ENCODE peak calls at places on chromosomes 16 and 17, in six cellular contexts. T, Q, V, B, J and M are unnamed samples.

GRCh38 chr17:65550758-65551157 is 10.7 kb downstream of the AXIN2 start:
- DNase-seq in T (no peak), Q (no peak), V (no peak), B (no peak), J (no peak), M (no peak)

GRCh38 chr16:19419691-19420060 is 2.0 kb downstream of the TMC5 start:
- DNase-seq in T (no peak), Q (peak), V (no peak), B (no peak), J (no peak), M (no peak)

GRCh38 chr17:17783825-17784598 is 52.8 kb downstream of the SREBF1 start:
- DNase-seq in T (no peak), Q (peak), V (peak), B (no peak), J (peak), M (peak)

GRCh38 chr16:1564325-1564724 is 30.9 kb downstream of the TMEM204 start:
- DNase-seq in T (no peak), Q (no peak), V (no peak), B (no peak), J (no peak), M (no peak)

GRCh38 chr16:3861808-3862451 is 18.6 kb downstream of the CREBBP start:
- DNase-seq in T (no peak), Q (peak), V (peak), B (no peak), J (no peak), M (no peak)

GRCh38 chr17:60671482-60671881 is 6.2 kb upstream of the BCAS3 start:
- DNase-seq in T (no peak), Q (no peak), V (no peak), B (no peak), J (no peak), M (no peak)

GRCh38 chr16:72013389-72013788 is 4.8 kb downstream of the DHODH start:
- DNase-seq in T (no peak), Q (peak), V (no peak), B (no peak), J (no peak), M (no peak)

GRCh38 chr16:64167851-64168770 is 953.8 kb downstream of the CDH11 start:
- DNase-seq in T (no peak), Q (no peak), V (no peak), B (no peak), J (no peak), M (peak)

GRCh38 chr17:45310380-45311324 is 6.2 kb downstream of the MAP3K14 start:
- DNase-seq in T (peak), Q (peak), V (no peak), B (no peak), J (peak), M (no peak)

GRCh38 chr17:52986056-52986662 is 827.6 kb upstream of the CA10 start:
- DNase-seq in T (no peak), Q (no peak), V (no peak), B (no peak), J (no peak), M (no peak)

GRCh38 chr16:21597571-21598030 is 1.8 kb upstream of the METTL9 start:
- DNase-seq in T (no peak), Q (no peak), V (no peak), B (no peak), J (no peak), M (no peak)

GRCh38 chr17:40464392-40464855 is 21.2 kb downstream of the IGFBP4 start:
- DNase-seq in T (no peak), Q (no peak), V (no peak), B (no peak), J (no peak), M (no peak)

GRCh38 chr16:68113059-68113757 is 28.0 kb downstream of the NFATC3 start:
- DNase-seq in T (no peak), Q (no peak), V (no peak), B (no peak), J (no peak), M (no peak)

GRCh38 chr16:54506691-54507090 is 220.1 kb upstream of the IRX3 start:
- DNase-seq in T (no peak), Q (no peak), V (no peak), B (no peak), J (no peak), M (no peak)

GRCh38 chr17:56834380-56835258 is 668 bp downstream of the DGKE start:
- DNase-seq in T (peak), Q (peak), V (peak), B (peak), J (peak), M (peak)

GRCh38 chr17:5297245-5297644 is 15.2 kb downstream of the RABEP1 start:
- DNase-seq in T (no peak), Q (no peak), V (no peak), B (no peak), J (no peak), M (no peak)

GRCh38 chr16:14511798-14512131 is 118.3 kb downstream of the PARN start:
- DNase-seq in T (no peak), Q (peak), V (no peak), B (no peak), J (no peak), M (no peak)

GRCh38 chr16:9429946-9430345 is 338.5 kb downstream of the HAPSTR1 start:
- DNase-seq in T (no peak), Q (no peak), V (no peak), B (no peak), J (no peak), M (no peak)

GRCh38 chr17:30961213-30962188 is 9.3 kb upstream of the RNF135 start:
- DNase-seq in T (no peak), Q (peak), V (no peak), B (no peak), J (no peak), M (no peak)

GRCh38 chr16:78002915-78003538 is 19.3 kb upstream of the CLEC3A start:
- DNase-seq in T (peak), Q (peak), V (peak), B (peak), J (peak), M (peak)

GRCh38 chr16:81077077-81077940 is at the start of gene C16orf46:
- DNase-seq in T (peak), Q (peak), V (peak), B (peak), J (peak), M (peak)

GRCh38 chr16:62940573-62940972 is 904.3 kb upstream of the CDH8 start:
- DNase-seq in T (no peak), Q (no peak), V (no peak), B (no peak), J (no peak), M (no peak)

GRCh38 chr16:2835638-2836493 is 5.8 kb downstream of the ZG16B start:
- DNase-seq in T (no peak), Q (peak), V (peak), B (no peak), J (no peak), M (no peak)

GRCh38 chr17:47220531-47220999 is 11.4 kb downstream of the MYL4 start:
- DNase-seq in T (no peak), Q (peak), V (no peak), B (peak), J (no peak), M (no peak)

GRCh38 chr17:66495035-66495434 is 192.6 kb downstream of the PRKCA start:
- DNase-seq in T (no peak), Q (no peak), V (no peak), B (no peak), J (no peak), M (no peak)

GRCh38 chr17:8391711-8392110 is 5.9 kb downstream of the RNF222 start:
- DNase-seq in T (no peak), Q (no peak), V (no peak), B (no peak), J (no peak), M (no peak)

GRCh38 chr17:64069143-64069542 is 48.7 kb upstream of the ICAM2 start:
- DNase-seq in T (no peak), Q (no peak), V (no peak), B (no peak), J (no peak), M (no peak)

GRCh38 chr17:50190278-50191069 is 11.0 kb downstream of the COL1A1 start:
- DNase-seq in T (no peak), Q (peak), V (no peak), B (no peak), J (no peak), M (no peak)

GRCh38 chr16:27671410-27671809 is 121.5 kb downstream of the KATNIP start:
- DNase-seq in T (no peak), Q (no peak), V (no peak), B (no peak), J (no peak), M (no peak)

GRCh38 chr16:24645739-24646645 is 83.5 kb upstream of the TNRC6A start:
- DNase-seq in T (no peak), Q (peak), V (no peak), B (no peak), J (no peak), M (no peak)

GRCh38 chr17:40099627-40100418 is 566 bp downstream of the NR1D1 start:
- DNase-seq in T (no peak), Q (no peak), V (peak), B (no peak), J (no peak), M (no peak)

GRCh38 chr17:62704381-62704971 is 77.0 kb downstream of the MRC2 start:
- DNase-seq in T (no peak), Q (peak), V (peak), B (no peak), J (no peak), M (no peak)

GRCh38 chr17:65553009-65553645 is 8.3 kb downstream of the AXIN2 start:
- DNase-seq in T (no peak), Q (peak), V (peak), B (no peak), J (no peak), M (no peak)

GRCh38 chr16:50213939-50214519 is 52.3 kb upstream of the ADCY7 start:
- DNase-seq in T (no peak), Q (no peak), V (no peak), B (no peak), J (no peak), M (no peak)

GRCh38 chr17:40582328-40582901 is 17.1 kb upstream of the CCR7 start:
- DNase-seq in T (no peak), Q (no peak), V (peak), B (no peak), J (peak), M (no peak)

GRCh38 chr17:74686761-74687160 is 26.0 kb downstream of the CD300LF start:
- DNase-seq in T (no peak), Q (no peak), V (peak), B (no peak), J (no peak), M (no peak)

GRCh38 chr17:74678541-74678940 is 34.2 kb downstream of the CD300LF start:
- DNase-seq in T (no peak), Q (no peak), V (peak), B (no peak), J (no peak), M (no peak)

GRCh38 chr17:74682028-74682427 is 30.7 kb downstream of the CD300LF start:
- DNase-seq in T (no peak), Q (no peak), V (peak), B (no peak), J (no peak), M (no peak)

GRCh38 chr17:74680941-74681340 is 31.8 kb downstream of the CD300LF start:
- DNase-seq in T (no peak), Q (no peak), V (peak), B (no peak), J (no peak), M (no peak)

GRCh38 chr17:74682442-74683190 is 30.1 kb downstream of the CD300LF start:
- DNase-seq in T (no peak), Q (no peak), V (peak), B (no peak), J (no peak), M (no peak)
- H3K27ac ChIP-seq in T (no peak), Q (no peak), V (no peak), B (no peak), J (no peak), M (no peak)

GRCh38 chr16:89453662-89454321 is 36.6 kb downstream of the ANKRD11 start:
- DNase-seq in T (no peak), Q (peak), V (no peak), B (no peak), J (peak), M (no peak)
- H3K27ac ChIP-seq in T (no peak), Q (no peak), V (peak), B (no peak), J (no peak), M (no peak)

GRCh38 chr16:11725457-11725856 is 17.2 kb downstream of the TXNDC11 start:
- DNase-seq in T (no peak), Q (peak), V (no peak), B (no peak), J (no peak), M (no peak)
- H3K27ac ChIP-seq in T (peak), Q (no peak), V (no peak), B (no peak), J (no peak), M (no peak)

DNA sequence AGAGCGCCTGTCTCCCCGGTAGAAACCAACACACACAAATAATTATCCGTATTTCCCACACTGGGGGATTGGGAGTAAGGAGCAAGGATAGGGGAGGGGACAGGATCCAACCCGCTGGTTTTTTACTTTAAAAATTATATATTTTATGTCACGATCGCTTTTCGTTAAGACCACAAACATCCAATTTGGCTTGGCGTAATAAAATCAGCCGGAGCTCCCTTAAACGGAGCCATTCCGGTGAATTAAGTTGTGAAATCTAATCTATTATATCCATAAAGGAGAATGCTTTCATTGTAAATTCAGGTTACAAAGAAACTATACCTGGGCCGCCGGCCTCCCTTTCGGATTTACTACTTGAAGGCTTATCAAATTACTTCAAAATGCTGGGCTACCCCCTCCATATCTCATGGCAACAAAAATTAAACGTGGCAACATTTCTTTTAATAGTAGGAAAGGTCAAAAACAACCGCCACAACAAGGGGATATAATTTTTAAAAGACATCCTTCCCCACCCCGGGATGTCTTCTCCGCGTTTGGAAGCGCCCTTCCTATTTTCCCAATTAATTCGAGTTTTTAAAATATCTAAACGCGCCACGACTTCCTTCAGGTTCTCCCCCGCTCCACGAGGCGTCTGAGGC is 47.1 kb upstream of the SLC38A10 start:
- DNase-seq in T (no peak), Q (peak), V (no peak), B (no peak), J (no peak), M (no peak)
- H3K27ac ChIP-seq in T (peak), Q (peak), V (peak), B (no peak), J (peak), M (no peak)

GRCh38 chr17:16377804-16378400 is 3.0 kb upstream of the UBB start:
- DNase-seq in T (no peak), Q (peak), V (no peak), B (no peak), J (no peak), M (peak)

GRCh38 chr17:16378631-16379282 is 2.1 kb upstream of the UBB start:
- DNase-seq in T (no peak), Q (no peak), V (peak), B (no peak), J (no peak), M (no peak)

GRCh38 chr17:16374539-16374938 is 6.4 kb upstream of the UBB start:
- DNase-seq in T (no peak), Q (no peak), V (no peak), B (no peak), J (no peak), M (no peak)

GRCh38 chr17:16371742-16372141 is 9.1 kb upstream of the UBB start:
- DNase-seq in T (no peak), Q (peak), V (no peak), B (no peak), J (no peak), M (no peak)

DNA sequence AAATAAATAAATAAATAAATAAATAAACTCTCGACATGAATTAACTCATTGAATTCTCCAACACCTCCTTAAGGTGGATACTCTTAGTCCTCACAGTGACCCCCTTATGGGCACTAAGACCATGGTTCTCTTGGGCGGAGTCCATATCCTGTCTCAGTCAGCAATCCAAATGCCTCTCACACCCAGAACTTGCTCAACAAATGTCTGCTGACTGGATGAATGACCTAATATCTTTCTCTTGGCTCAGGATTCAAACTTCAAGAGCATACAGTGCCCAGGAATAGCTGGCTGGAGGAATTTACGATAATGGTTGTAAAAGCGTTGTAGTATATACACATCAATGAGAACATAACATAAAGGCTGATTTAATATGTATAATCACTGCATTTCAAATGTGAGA is 6.8 kb upstream of the UBB start:
- DNase-seq in T (no peak), Q (peak), V (no peak), B (no peak), J (no peak), M (no peak)
- H3K27ac ChIP-seq in T (no peak), Q (no peak), V (no peak), B (no peak), J (no peak), M (no peak)

DNA sequence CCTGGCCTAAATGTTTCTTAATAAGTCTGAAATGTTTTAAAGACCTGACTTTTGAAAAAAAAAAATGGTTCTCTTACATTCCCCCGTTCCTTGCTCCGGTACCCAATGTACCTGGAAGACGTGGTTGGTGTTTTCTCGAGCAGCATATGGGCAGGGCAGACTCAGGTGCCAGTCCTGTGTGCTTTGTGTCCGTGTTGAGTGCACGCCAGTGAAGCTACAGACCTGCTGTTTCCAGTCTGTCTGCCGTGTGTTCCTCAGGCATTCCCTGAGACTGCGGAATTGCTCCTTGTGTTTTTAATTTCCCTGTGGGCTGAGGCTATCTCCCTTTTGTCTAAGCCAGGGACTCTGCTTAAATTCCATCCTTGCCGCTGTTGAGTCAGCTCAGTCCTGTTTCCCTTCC is 11.7 kb upstream of the IL17C start:
- DNase-seq in T (no peak), Q (no peak), V (no peak), B (no peak), J (no peak), M (no peak)
- H3K27ac ChIP-seq in T (no peak), Q (no peak), V (no peak), B (no peak), J (no peak), M (no peak)

DNA sequence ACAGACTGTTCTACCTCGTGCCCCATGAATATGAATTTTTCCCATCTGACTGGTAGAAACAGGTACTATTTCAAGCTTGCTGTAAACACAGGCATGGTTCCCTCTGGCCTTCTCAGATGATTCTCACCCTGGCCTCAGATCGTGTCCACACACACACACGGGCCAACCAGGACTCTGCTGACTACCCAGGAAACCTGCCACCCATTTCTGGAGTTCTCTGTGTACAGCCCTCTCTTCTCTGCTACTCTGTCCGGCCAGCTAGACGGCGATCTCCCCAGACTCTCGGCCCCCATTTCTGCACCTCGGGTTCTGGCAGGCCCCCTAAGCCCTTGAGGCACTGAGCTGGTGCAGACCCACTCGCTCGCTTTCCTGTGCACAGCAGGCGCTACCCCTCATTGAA is 31.2 kb downstream of the RPA1 start:
- DNase-seq in T (no peak), Q (no peak), V (no peak), B (no peak), J (no peak), M (no peak)
- H3K27ac ChIP-seq in T (no peak), Q (no peak), V (no peak), B (no peak), J (no peak), M (no peak)